ENCODE peak calls at places on chromosomes 12 and 14, in five cellular contexts. G is Calu3; S is heart left ventricle; D is Caco-2; X is CD8-positive, alpha-beta T cell. C is an unnamed sample.
A peak's percentile ranks its signal among the peaks of the same experiment; 100 is the strongest.

GRCh38 chr12:29103539-29103974 is 45.5 kb upstream of the FAR2 start:
- DNase-seq in D (no peak), X (peak; percentile 66), S (no peak), G (no peak), C (no peak)

GRCh38 chr12:78062781-78063180 is 232.1 kb downstream of the NAV3 start:
- DNase-seq in G (peak; percentile 44), D (no peak), X (no peak), S (peak; percentile 32), C (peak; percentile 80)

GRCh38 chr14:91185721-91186120 is 58.8 kb downstream of the GPR68 start:
- DNase-seq in S (no peak), X (no peak), D (no peak), G (no peak), C (no peak)

GRCh38 chr12:50166776-50167025 is 468 bp downstream of the CERS5 start:
- DNase-seq in D (no peak), X (no peak), G (no peak), S (peak; percentile 58), C (no peak)

GRCh38 chr14:34374998-34375740 is 86.9 kb downstream of the SPTSSA start:
- DNase-seq in X (no peak), D (peak; percentile 34), G (peak; percentile 61), S (no peak), C (no peak)

GRCh38 chr12:59010948-59011347 is 90.6 kb upstream of the LRIG3 start:
- DNase-seq in S (no peak), D (no peak), X (no peak), G (no peak), C (no peak)

GRCh38 chr14:23436327-23437141 is 1.1 kb upstream of the MYH7 start:
- DNase-seq in G (no peak), D (no peak), X (peak; percentile 31), S (no peak), C (no peak)

GRCh38 chr14:101854366-101854765 is 92.9 kb downstream of the PPP2R5C start:
- DNase-seq in G (no peak), S (no peak), X (no peak), D (no peak), C (no peak)

GRCh38 chr14:59274991-59275391 is 86.5 kb downstream of the DAAM1 start:
- DNase-seq in D (no peak), S (peak; percentile 36), G (peak; percentile 42), X (no peak), C (no peak)

GRCh38 chr12:15244341-15244740 is 23.1 kb upstream of the RERG start:
- DNase-seq in X (no peak), G (no peak), S (no peak), D (no peak), C (no peak)

GRCh38 chr14:44009642-44010041 is 497.4 kb downstream of the FSCB start:
- DNase-seq in X (no peak), D (no peak), S (no peak), G (no peak), C (no peak)

GRCh38 chr14:32763673-32764072 is 175.0 kb upstream of the NPAS3 start:
- DNase-seq in G (no peak), D (no peak), X (no peak), S (no peak), C (no peak)

GRCh38 chr12:89448951-89449371 is 75.6 kb downstream of the GALNT4 start:
- DNase-seq in G (no peak), S (no peak), D (no peak), X (no peak), C (no peak)

GRCh38 chr12:3341594-3341993 is 149.4 kb upstream of the PRMT8 start:
- DNase-seq in S (no peak), G (no peak), X (no peak), D (no peak), C (no peak)

GRCh38 chr12:1562813-1563412 is 31.5 kb downstream of the FBXL14 start:
- DNase-seq in D (no peak), S (no peak), G (no peak), X (no peak), C (no peak)

GRCh38 chr12:123011701-123012100 is 31.2 kb downstream of the ARL6IP4 start:
- DNase-seq in S (no peak), X (no peak), G (no peak), D (no peak), C (no peak)

GRCh38 chr12:81819991-81820633 is 61.0 kb upstream of the PPFIA2 start:
- DNase-seq in X (no peak), S (no peak), D (no peak), G (no peak), C (peak; percentile 53)

GRCh38 chr14:51185180-51185579 is 54.9 kb upstream of the TMX1 start:
- DNase-seq in D (no peak), X (no peak), S (no peak), G (no peak), C (no peak)

GRCh38 chr12:52300796-52301691 is 9.7 kb upstream of the KRT81 start:
- DNase-seq in X (no peak), G (no peak), D (no peak), S (no peak), C (no peak)

GRCh38 chr14:88974991-88975835 is 150.8 kb downstream of the TTC8 start:
- DNase-seq in D (no peak), G (no peak), S (no peak), X (no peak), C (no peak)

GRCh38 chr12:76375939-76376338 is 27.7 kb upstream of the BBS10 start:
- DNase-seq in S (no peak), D (no peak), X (no peak), G (no peak), C (no peak)

GRCh38 chr14:63435204-63435603 is 108.0 kb downstream of the PPP2R5E start:
- DNase-seq in X (no peak), D (no peak), G (no peak), S (no peak), C (no peak)

GRCh38 chr12:89206375-89206774 is 145.9 kb downstream of the DUSP6 start:
- DNase-seq in S (no peak), X (no peak), D (no peak), G (no peak), C (no peak)

GRCh38 chr14:104001003-104001402 is 58.7 kb upstream of the RD3L start:
- DNase-seq in X (no peak), S (no peak), D (peak; percentile 36), G (no peak), C (no peak)
- TF ChIP-seq CTCF in X (no peak), S (peak; percentile 19), D (peak; percentile 55), G (no peak), C (no peak)

DNA sequence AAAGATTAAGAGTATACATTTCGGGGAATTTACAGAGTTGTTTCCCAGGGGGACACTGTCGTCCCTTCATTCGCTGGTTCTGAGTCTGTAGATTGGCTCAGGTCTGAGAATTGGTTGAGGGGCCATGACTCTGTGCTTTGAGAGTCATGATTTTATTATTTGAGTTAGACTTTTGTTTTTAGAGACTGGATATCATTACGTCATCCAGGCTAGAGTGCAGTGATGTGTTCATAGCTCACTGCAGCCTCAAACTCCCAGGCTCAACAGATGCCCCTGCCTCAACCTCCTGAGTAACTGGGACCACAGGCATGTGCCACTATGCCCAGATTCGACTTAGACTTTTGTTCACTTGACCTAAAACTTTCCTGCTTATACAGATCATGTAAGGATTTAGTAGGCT is 112.3 kb upstream of the C14orf180 start:
- DNase-seq in S (no peak), D (no peak), X (no peak), G (no peak), C (no peak)
- TF ChIP-seq CTCF in S (no peak), D (no peak), X (no peak), G (no peak), C (no peak)

GRCh38 chr12:53996188-53996885 is 3.6 kb upstream of the HOXC9 start:
- DNase-seq in S (no peak), G (no peak), D (no peak), X (no peak), C (no peak)
- TF ChIP-seq CTCF in S (no peak), G (no peak), D (no peak), X (no peak), C (no peak)

GRCh38 chr12:42568952-42569916 is 20.3 kb downstream of the PRICKLE1 start:
- DNase-seq in G (no peak), S (no peak), X (no peak), D (peak; percentile 56), C (peak; percentile 45)
- TF ChIP-seq CTCF in G (no peak), S (peak; percentile 71), X (no peak), D (peak; percentile 63), C (peak; percentile 53)

GRCh38 chr12:80491176-80491575 is 47.1 kb downstream of the PTPRQ start:
- DNase-seq in X (no peak), S (no peak), G (no peak), D (no peak), C (no peak)
- TF ChIP-seq CTCF in X (no peak), S (no peak), G (no peak), D (no peak), C (no peak)

GRCh38 chr12:85713368-85713767 is 122.8 kb downstream of the RASSF9 start:
- DNase-seq in D (no peak), S (no peak), X (no peak), G (no peak), C (no peak)
- TF ChIP-seq CTCF in D (no peak), S (no peak), X (no peak), G (no peak), C (no peak)

GRCh38 chr14:76901171-76902055 is 75.2 kb downstream of the LRRC74A start:
- DNase-seq in G (no peak), D (no peak), X (no peak), S (no peak), C (no peak)

GRCh38 chr14:76904100-76904739 is 78.0 kb downstream of the LRRC74A start:
- DNase-seq in S (peak; percentile 61), X (no peak), G (no peak), D (no peak), C (peak; percentile 61)

GRCh38 chr14:76908834-76909233 is 82.6 kb downstream of the LRRC74A start:
- DNase-seq in G (no peak), D (no peak), X (peak; percentile 58), S (no peak), C (no peak)

GRCh38 chr14:76902591-76902990 is 76.4 kb downstream of the LRRC74A start:
- DNase-seq in X (no peak), S (no peak), D (no peak), G (no peak), C (no peak)

DNA sequence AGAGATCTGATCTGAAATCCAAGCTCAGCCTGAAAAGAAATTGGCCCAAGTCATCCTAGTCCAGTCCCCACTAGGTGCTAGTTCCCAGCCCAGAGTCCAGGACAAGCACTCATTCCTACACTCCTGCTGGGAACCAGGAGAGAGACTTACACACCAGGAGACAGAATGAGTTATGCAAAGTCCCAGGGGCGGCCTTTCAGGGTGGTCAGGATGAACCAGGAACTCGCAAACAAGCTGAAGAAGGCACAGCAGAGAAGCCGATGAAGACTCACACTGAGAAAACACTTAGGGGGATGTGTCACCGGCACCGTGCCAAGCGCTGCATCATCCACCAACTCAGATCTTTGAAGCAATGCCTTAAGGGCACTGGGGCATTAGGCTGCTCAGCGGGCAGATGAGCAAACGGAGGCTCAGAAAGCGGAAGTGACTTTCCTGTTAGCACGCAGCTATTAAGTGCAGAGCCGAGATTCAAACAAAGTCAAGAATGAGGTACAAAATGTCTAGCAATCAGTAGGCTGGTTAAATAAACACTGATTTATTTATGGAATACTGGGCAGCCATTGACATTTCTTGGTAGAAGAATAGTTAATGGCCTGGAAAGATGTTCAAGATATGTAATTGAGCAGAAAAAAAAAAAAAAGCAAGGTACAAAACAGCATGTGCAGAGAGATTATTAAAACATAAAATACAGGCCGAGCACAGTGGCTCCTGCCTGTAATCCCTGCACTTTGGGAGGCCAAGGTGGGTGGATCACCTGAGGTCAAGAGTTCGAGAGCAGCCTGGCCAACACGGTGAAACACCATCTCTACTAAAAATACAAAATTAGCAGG is 78.7 kb downstream of the LRRC74A start:
- DNase-seq in X (peak; percentile 83), S (peak; percentile 60), G (no peak), D (no peak), C (peak; percentile 81)
- TF ChIP-seq CTCF in X (no peak), S (no peak), G (no peak), D (no peak), C (no peak)

GRCh38 chr12:39375206-39375808 is 67.6 kb downstream of the KIF21A start:
- DNase-seq in D (peak; percentile 25), S (no peak), G (no peak), X (no peak), C (peak; percentile 1)
- TF ChIP-seq CTCF in D (peak; percentile 33), S (no peak), G (no peak), X (no peak), C (no peak)

C was measured in astrocyte of the cerebellum.